ENCODE peak calls at places on chromosomes 11 and 22, in six cellular contexts. H is DMS79 treated with DMSO at 0.1 percent for 48 hours; M is esophagus muscularis mucosa; O is RPMI8226; S is activated T-cell treated with anti-CD3 and anti-CD28 coated beads, Interleukin-2, amount 50 U/mL, for 48 hours; Q is midbrain. Y is an unnamed sample.

GRCh38 chr11:26905368-26905767 is 88.5 kb upstream of the FIBIN start:
- DNase-seq in S (no peak), M (no peak), O (no peak), Q (no peak), H (no peak), Y (no peak)

GRCh38 chr22:46428602-46429326 is 93.2 kb downstream of the TRMU start:
- DNase-seq in S (no peak), M (no peak), H (no peak), Q (no peak), O (no peak), Y (no peak)

GRCh38 chr11:46686886-46687810 is 13.3 kb downstream of the ARHGAP1 start:
- DNase-seq in H (peak), O (no peak), S (no peak), M (no peak), Q (peak), Y (no peak)

GRCh38 chr11:35629914-35630313 is 11.7 kb downstream of the FJX1 start:
- DNase-seq in M (no peak), Q (no peak), O (no peak), S (no peak), H (no peak), Y (no peak)

GRCh38 chr11:61701298-61701993 is 21.3 kb downstream of the DAGLA start:
- DNase-seq in Q (peak), M (no peak), O (peak), S (no peak), H (peak), Y (no peak)

GRCh38 chr11:110199184-110199981 is 97.0 kb downstream of the RDX start:
- DNase-seq in O (no peak), H (no peak), M (peak), Q (no peak), S (peak), Y (no peak)

GRCh38 chr11:104164028-104164520 is at the start of gene PDGFD:
- DNase-seq in H (no peak), O (peak), S (peak), M (no peak), Q (no peak), Y (no peak)

GRCh38 chr22:49216579-49216978 is 611.1 kb downstream of the BRD1 start:
- DNase-seq in Q (no peak), H (no peak), O (no peak), M (no peak), S (no peak), Y (peak)

GRCh38 chr11:11027271-11027670 is 169.4 kb upstream of the ZBED5 start:
- DNase-seq in Q (no peak), O (no peak), H (no peak), M (no peak), S (no peak), Y (no peak)

GRCh38 chr11:119460582-119460981 is 37.6 kb upstream of the THY1 start:
- DNase-seq in S (no peak), Q (no peak), H (no peak), M (no peak), O (no peak), Y (no peak)

GRCh38 chr22:29912605-29913398 is 29.8 kb downstream of the MTMR3 start:
- DNase-seq in H (no peak), M (no peak), Q (no peak), S (no peak), O (peak), Y (no peak)